ENCODE peak calls at places on chromosome 19, in nine cellular contexts. One of them, this sample, is unnamed. For H3K4me1, the result is how much of the 10 kb centered on the place peaks cover.

GRCh38 chr19:54882758-54883157 is 8.7 kb downstream of the FCAR start:
- DNase-seq in right lobe of liver: no peak
- DNase-seq in heart left ventricle: no peak
- DNase-seq in A549: no peak
- DNase-seq in breast epithelium: no peak
- DNase-seq in suprapubic skin: no peak
- DNase-seq in transverse colon: no peak
- DNase-seq in stomach: no peak
- DNase-seq in sigmoid colon: no peak
- DNase-seq in this sample: no peak

GRCh38 chr19:18903146-18904056 is 7.4 kb upstream of the CERS1 start:
- DNase-seq in right lobe of liver: no peak
- DNase-seq in heart left ventricle: no peak
- DNase-seq in A549: no peak
- DNase-seq in breast epithelium: no peak
- DNase-seq in suprapubic skin: no peak
- DNase-seq in transverse colon: no peak
- DNase-seq in stomach: no peak
- DNase-seq in sigmoid colon: no peak
- DNase-seq in this sample: no peak

GRCh38 chr19:27971071-27971470 is 1241.9 kb downstream of the UQCRFS1 start:
- DNase-seq in right lobe of liver: no peak
- DNase-seq in heart left ventricle: no peak
- DNase-seq in A549: no peak
- DNase-seq in breast epithelium: no peak
- DNase-seq in suprapubic skin: no peak
- DNase-seq in transverse colon: no peak
- DNase-seq in stomach: no peak
- DNase-seq in sigmoid colon: no peak
- DNase-seq in this sample: no peak

GRCh38 chr19:35446194-35446593 is 1.9 kb upstream of the FFAR2 start:
- DNase-seq in right lobe of liver: no peak
- DNase-seq in heart left ventricle: no peak
- DNase-seq in A549: no peak
- DNase-seq in breast epithelium: no peak
- DNase-seq in suprapubic skin: no peak
- DNase-seq in transverse colon: no peak
- DNase-seq in stomach: no peak
- DNase-seq in sigmoid colon: no peak
- DNase-seq in this sample: no peak

GRCh38 chr19:38383743-38384142 is 4.1 kb downstream of the GGN start:
- DNase-seq in right lobe of liver: no peak
- DNase-seq in heart left ventricle: no peak
- DNase-seq in A549: no peak
- DNase-seq in breast epithelium: no peak
- DNase-seq in suprapubic skin: no peak
- DNase-seq in transverse colon: no peak
- DNase-seq in stomach: no peak
- DNase-seq in sigmoid colon: no peak
- DNase-seq in this sample: no peak

GRCh38 chr19:3907626-3908265 is 25.1 kb upstream of the NMRK2 start:
- DNase-seq in right lobe of liver: no peak
- DNase-seq in heart left ventricle: no peak
- DNase-seq in A549: no peak
- DNase-seq in breast epithelium: no peak
- DNase-seq in suprapubic skin: no peak
- DNase-seq in transverse colon: no peak
- DNase-seq in stomach: no peak
- DNase-seq in sigmoid colon: no peak
- DNase-seq in this sample: no peak

GRCh38 chr19:54452626-54453025 is 3.6 kb downstream of the LENG8 start:
- DNase-seq in right lobe of liver: no peak
- DNase-seq in heart left ventricle: no peak
- DNase-seq in A549: no peak
- DNase-seq in breast epithelium: no peak
- DNase-seq in suprapubic skin: no peak
- DNase-seq in transverse colon: no peak
- DNase-seq in stomach: no peak
- DNase-seq in sigmoid colon: no peak
- DNase-seq in this sample: no peak

GRCh38 chr19:35160629-35161433 is 6.3 kb downstream of the FXYD5 start:
- DNase-seq in right lobe of liver: no peak
- DNase-seq in heart left ventricle: no peak
- DNase-seq in A549: no peak
- DNase-seq in breast epithelium: no peak
- DNase-seq in suprapubic skin: no peak
- DNase-seq in transverse colon: no peak
- DNase-seq in stomach: no peak
- DNase-seq in sigmoid colon: no peak
- DNase-seq in this sample: no peak

GRCh38 chr19:41688098-41688497 is at the start of gene CEACAM7:
- DNase-seq in right lobe of liver: no peak
- DNase-seq in heart left ventricle: no peak
- DNase-seq in A549: no peak
- DNase-seq in breast epithelium: no peak
- DNase-seq in suprapubic skin: no peak
- DNase-seq in transverse colon: peak
- DNase-seq in stomach: no peak
- DNase-seq in sigmoid colon: no peak
- DNase-seq in this sample: no peak

GRCh38 chr19:5567971-5568407 is 236 bp upstream of the TINCR start:
- DNase-seq in right lobe of liver: no peak
- DNase-seq in heart left ventricle: no peak
- DNase-seq in A549: no peak
- DNase-seq in breast epithelium: no peak
- DNase-seq in suprapubic skin: no peak
- DNase-seq in transverse colon: peak
- DNase-seq in stomach: no peak
- DNase-seq in sigmoid colon: no peak
- DNase-seq in this sample: no peak

GRCh38 chr19:41876847-41877489 is at the start of gene CD79A:
- DNase-seq in right lobe of liver: no peak
- DNase-seq in heart left ventricle: no peak
- DNase-seq in A549: no peak
- DNase-seq in breast epithelium: no peak
- DNase-seq in suprapubic skin: no peak
- DNase-seq in transverse colon: peak
- DNase-seq in stomach: no peak
- DNase-seq in sigmoid colon: no peak
- DNase-seq in this sample: no peak

GRCh38 chr19:10412257-10412977 is 7.9 kb upstream of the PDE4A start:
- DNase-seq in right lobe of liver: no peak
- DNase-seq in heart left ventricle: no peak
- DNase-seq in A549: no peak
- DNase-seq in breast epithelium: no peak
- DNase-seq in suprapubic skin: no peak
- DNase-seq in transverse colon: no peak
- DNase-seq in stomach: no peak
- DNase-seq in sigmoid colon: no peak
- DNase-seq in this sample: no peak

GRCh38 chr19:31378404-31378803 is 29.2 kb upstream of the TSHZ3 start:
- DNase-seq in right lobe of liver: no peak
- DNase-seq in heart left ventricle: no peak
- DNase-seq in A549: no peak
- DNase-seq in breast epithelium: no peak
- DNase-seq in suprapubic skin: no peak
- DNase-seq in transverse colon: peak
- DNase-seq in stomach: no peak
- DNase-seq in sigmoid colon: no peak
- DNase-seq in this sample: no peak

GRCh38 chr19:33621811-33622504 is at the start of gene CHST8:
- DNase-seq in right lobe of liver: peak
- DNase-seq in heart left ventricle: peak
- DNase-seq in A549: no peak
- DNase-seq in breast epithelium: no peak
- DNase-seq in suprapubic skin: no peak
- DNase-seq in transverse colon: peak
- DNase-seq in stomach: peak
- DNase-seq in sigmoid colon: no peak
- DNase-seq in this sample: no peak

GRCh38 chr19:55165952-55166529 is 372 bp downstream of the DNAAF3 start:
- DNase-seq in right lobe of liver: peak
- DNase-seq in heart left ventricle: peak
- DNase-seq in A549: peak
- DNase-seq in breast epithelium: no peak
- DNase-seq in suprapubic skin: no peak
- DNase-seq in transverse colon: peak
- DNase-seq in stomach: peak
- DNase-seq in sigmoid colon: peak
- DNase-seq in this sample: peak

DNA sequence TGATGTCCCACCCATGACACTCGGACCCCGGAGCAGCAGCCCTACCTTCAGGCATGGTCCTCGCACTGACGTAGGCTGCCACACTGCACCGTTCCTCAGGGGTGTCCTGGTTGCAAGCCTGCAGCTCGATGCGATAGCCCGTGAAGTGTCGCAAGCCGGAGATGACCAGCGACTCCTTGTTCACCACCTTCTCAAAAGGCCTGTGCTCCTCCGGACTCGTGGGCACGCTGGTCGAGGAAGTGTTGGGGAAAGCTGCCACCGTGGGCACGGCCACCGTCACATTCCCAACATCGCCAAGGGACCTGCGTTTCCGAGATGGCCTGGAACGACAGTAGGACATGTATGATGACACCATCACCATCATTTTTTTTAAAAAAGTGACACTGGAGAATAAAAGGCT is 73.3 kb downstream of the ZNF557 start:
- DNase-seq in right lobe of liver: no peak
- DNase-seq in heart left ventricle: no peak
- DNase-seq in A549: no peak
- DNase-seq in breast epithelium: no peak
- DNase-seq in suprapubic skin: no peak
- DNase-seq in transverse colon: no peak
- DNase-seq in stomach: no peak
- DNase-seq in sigmoid colon: peak
- DNase-seq in this sample: no peak
- TF ChIP-seq POLR2A in right lobe of liver: no peak
- TF ChIP-seq POLR2A in heart left ventricle: no peak
- TF ChIP-seq POLR2A in A549: no peak
- TF ChIP-seq POLR2A in breast epithelium: no peak
- TF ChIP-seq POLR2A in suprapubic skin: no peak
- TF ChIP-seq POLR2A in transverse colon: no peak
- TF ChIP-seq POLR2A in stomach: no peak
- TF ChIP-seq POLR2A in sigmoid colon: no peak
- TF ChIP-seq POLR2A in this sample: no peak

GRCh38 chr19:2353895-2354592 is 6.0 kb upstream of the TMPRSS9 start:
- DNase-seq in right lobe of liver: no peak
- DNase-seq in heart left ventricle: no peak
- DNase-seq in A549: no peak
- DNase-seq in breast epithelium: no peak
- DNase-seq in suprapubic skin: no peak
- DNase-seq in transverse colon: no peak
- DNase-seq in stomach: no peak
- DNase-seq in sigmoid colon: no peak
- DNase-seq in this sample: no peak

GRCh38 chr19:2353159-2353894 is 6.7 kb upstream of the TMPRSS9 start:
- DNase-seq in right lobe of liver: no peak
- DNase-seq in heart left ventricle: no peak
- DNase-seq in A549: no peak
- DNase-seq in breast epithelium: no peak
- DNase-seq in suprapubic skin: no peak
- DNase-seq in transverse colon: no peak
- DNase-seq in stomach: no peak
- DNase-seq in sigmoid colon: no peak
- DNase-seq in this sample: no peak

GRCh38 chr19:2355168-2356035 is 4.7 kb upstream of the TMPRSS9 start:
- DNase-seq in right lobe of liver: no peak
- DNase-seq in heart left ventricle: no peak
- DNase-seq in A549: no peak
- DNase-seq in breast epithelium: no peak
- DNase-seq in suprapubic skin: no peak
- DNase-seq in transverse colon: no peak
- DNase-seq in stomach: no peak
- DNase-seq in sigmoid colon: no peak
- DNase-seq in this sample: peak

GRCh38 chr19:2356036-2356646 is 3.9 kb upstream of the TMPRSS9 start:
- DNase-seq in right lobe of liver: no peak
- DNase-seq in heart left ventricle: no peak
- DNase-seq in A549: no peak
- DNase-seq in breast epithelium: no peak
- DNase-seq in suprapubic skin: no peak
- DNase-seq in transverse colon: no peak
- DNase-seq in stomach: no peak
- DNase-seq in sigmoid colon: no peak
- DNase-seq in this sample: no peak

DNA sequence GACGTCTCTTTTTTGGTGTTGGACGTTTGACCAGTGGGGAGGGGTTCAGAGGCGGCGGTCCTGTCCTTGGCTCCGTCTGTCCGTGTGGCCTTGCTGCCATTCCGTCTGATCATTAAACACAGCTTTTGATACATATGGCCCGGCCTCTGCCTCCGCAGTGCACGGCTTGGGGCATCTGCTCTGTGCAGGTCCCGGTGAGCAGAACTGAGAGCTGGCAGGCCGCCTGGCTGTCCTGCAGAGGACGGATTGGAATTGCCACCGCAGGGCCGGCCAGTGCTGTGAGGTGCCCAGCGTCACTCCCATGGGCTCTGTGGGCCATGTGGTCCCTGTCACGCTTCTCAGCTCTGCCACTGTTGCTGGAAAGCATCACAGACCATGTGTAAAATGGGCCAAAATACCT is 5.4 kb upstream of the TMPRSS9 start:
- DNase-seq in right lobe of liver: no peak
- DNase-seq in heart left ventricle: no peak
- DNase-seq in A549: no peak
- DNase-seq in breast epithelium: no peak
- DNase-seq in suprapubic skin: no peak
- DNase-seq in transverse colon: no peak
- DNase-seq in stomach: no peak
- DNase-seq in sigmoid colon: no peak
- DNase-seq in this sample: no peak
- H3K4me1 ChIP-seq in right lobe of liver: under half
- H3K4me1 ChIP-seq in heart left ventricle: under half
- H3K4me1 ChIP-seq in A549: under half
- H3K4me1 ChIP-seq in breast epithelium: under half
- H3K4me1 ChIP-seq in suprapubic skin: under half
- H3K4me1 ChIP-seq in transverse colon: under half
- H3K4me1 ChIP-seq in stomach: under half
- H3K4me1 ChIP-seq in sigmoid colon: under half
- H3K4me1 ChIP-seq in this sample: under half

GRCh38 chr19:49102303-49102702 is 11.9 kb upstream of the LIN7B start:
- DNase-seq in right lobe of liver: no peak
- DNase-seq in heart left ventricle: no peak
- DNase-seq in A549: no peak
- DNase-seq in breast epithelium: no peak
- DNase-seq in suprapubic skin: no peak
- DNase-seq in transverse colon: no peak
- DNase-seq in stomach: no peak
- DNase-seq in sigmoid colon: no peak
- DNase-seq in this sample: no peak
- TF ChIP-seq POLR2A in right lobe of liver: no peak
- TF ChIP-seq POLR2A in heart left ventricle: no peak
- TF ChIP-seq POLR2A in A549: no peak
- TF ChIP-seq POLR2A in breast epithelium: no peak
- TF ChIP-seq POLR2A in suprapubic skin: no peak
- TF ChIP-seq POLR2A in transverse colon: no peak
- TF ChIP-seq POLR2A in stomach: no peak
- TF ChIP-seq POLR2A in sigmoid colon: no peak
- TF ChIP-seq POLR2A in this sample: no peak

DNA sequence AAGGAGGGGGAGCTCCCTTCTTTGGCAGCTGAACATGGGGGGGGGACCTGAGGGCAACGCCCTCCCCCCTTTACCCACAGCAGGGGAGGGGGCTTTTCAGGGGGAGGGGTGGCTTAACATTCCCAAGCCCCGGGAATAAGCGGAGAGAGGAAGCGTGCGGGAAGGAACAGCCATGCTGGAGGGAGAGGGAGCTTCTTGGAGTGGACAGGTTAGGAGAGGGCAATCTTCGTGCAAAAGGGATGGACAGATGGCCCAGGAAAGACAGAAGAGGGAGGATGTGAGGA is 10.8 kb downstream of the C19orf81 start:
- DNase-seq in right lobe of liver: no peak
- DNase-seq in heart left ventricle: no peak
- DNase-seq in A549: no peak
- DNase-seq in breast epithelium: no peak
- DNase-seq in suprapubic skin: no peak
- DNase-seq in transverse colon: no peak
- DNase-seq in stomach: no peak
- DNase-seq in sigmoid colon: no peak
- DNase-seq in this sample: no peak
- H3K4me1 ChIP-seq in right lobe of liver: under half
- H3K4me1 ChIP-seq in heart left ventricle: under half
- H3K4me1 ChIP-seq in A549: under half
- H3K4me1 ChIP-seq in breast epithelium: under half
- H3K4me1 ChIP-seq in suprapubic skin: under half
- H3K4me1 ChIP-seq in transverse colon: under half
- H3K4me1 ChIP-seq in stomach: under half
- H3K4me1 ChIP-seq in sigmoid colon: under half
- H3K4me1 ChIP-seq in this sample: under half

This sample was measured in adrenal gland.